ENCODE peak calls at places on chromosomes 12 and 14, in five cellular contexts. Z is GM12878, P is MM.1S, A is stomach, K is fibroblast of lung. U is an unnamed sample.

GRCh38 chr14:63200767-63201166 is 3.5 kb upstream of the RHOJ start:
- DNase-seq in Z (no peak), P (no peak), A (no peak), K (no peak), U (no peak)

GRCh38 chr14:71799831-71800230 is 132.4 kb upstream of the RGS6 start:
- DNase-seq in Z (no peak), P (no peak), A (no peak), K (no peak), U (no peak)

GRCh38 chr12:46187023-46187422 is 81.8 kb downstream of the SLC38A1 start:
- DNase-seq in Z (no peak), P (no peak), A (no peak), K (peak; percentile 92), U (no peak)

GRCh38 chr14:58904771-58905170 is 267.0 kb downstream of the DACT1 start:
- DNase-seq in Z (no peak), P (no peak), A (no peak), K (peak; percentile 63), U (no peak)

GRCh38 chr14:76537912-76538647 is 162.1 kb downstream of the ESRRB start:
- DNase-seq in Z (no peak), P (no peak), A (no peak), K (no peak), U (no peak)

GRCh38 chr12:67632005-67632404 is 16.5 kb upstream of the DYRK2 start:
- DNase-seq in Z (no peak), P (no peak), A (no peak), K (no peak), U (no peak)

GRCh38 chr12:11152725-11153124 is 18.3 kb upstream of the SMIM10L1 start:
- DNase-seq in Z (no peak), P (no peak), A (no peak), K (no peak), U (no peak)

GRCh38 chr14:74511966-74512365 is 18.4 kb downstream of the ISCA2 start:
- DNase-seq in Z (no peak), P (no peak), A (no peak), K (no peak), U (no peak)

GRCh38 chr14:92121207-92121669 is 268 bp downstream of the NDUFB1 start:
- DNase-seq in Z (no peak), P (peak; percentile 28), A (peak; percentile 39), K (peak; percentile 57), U (no peak)

GRCh38 chr14:50336428-50336827 is 24.3 kb downstream of the DMAC2L start:
- DNase-seq in Z (no peak), P (peak; percentile 7), A (no peak), K (no peak), U (no peak)

GRCh38 chr14:50334211-50334610 is 22.1 kb downstream of the DMAC2L start:
- DNase-seq in Z (no peak), P (no peak), A (no peak), K (no peak), U (no peak)

GRCh38 chr14:50335389-50335788 is 23.3 kb downstream of the DMAC2L start:
- DNase-seq in Z (no peak), P (no peak), A (no peak), K (peak; percentile 69), U (no peak)

GRCh38 chr14:50338547-50338946 is 26.4 kb downstream of the DMAC2L start:
- DNase-seq in Z (no peak), P (no peak), A (no peak), K (no peak), U (no peak)

DNA sequence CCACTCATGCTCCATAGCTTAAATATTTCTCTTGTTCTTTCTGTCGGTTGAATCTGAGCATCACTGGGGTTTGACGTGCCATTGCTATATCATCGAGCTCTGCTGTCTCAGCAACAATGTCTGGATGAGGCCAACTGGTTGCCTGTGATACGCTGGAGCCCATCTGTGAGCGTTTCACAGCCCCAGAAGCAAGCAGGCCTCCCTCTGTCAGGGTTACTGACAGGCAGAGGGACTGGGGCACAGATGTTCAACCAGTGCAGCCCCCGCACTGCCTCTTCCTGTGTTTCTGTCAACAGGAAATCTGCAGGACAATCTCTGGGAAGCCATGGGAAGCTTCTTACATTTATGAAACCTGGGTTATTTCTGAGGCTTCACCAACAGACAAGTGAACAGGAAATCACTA is 23.9 kb downstream of the DMAC2L start:
- DNase-seq in Z (no peak), P (peak; percentile 6), A (no peak), K (peak; percentile 34), U (no peak)
- H3K4me3 ChIP-seq in Z (no peak overlapping the region), P (no peak overlapping the region), A (no peak overlapping the region), K (peak overlapping the region; percentile 12), U (no peak overlapping the region)

GRCh38 chr12:109485201-109485600 is 7.8 kb downstream of the UBE3B start:
- DNase-seq in Z (no peak), P (no peak), A (no peak), K (no peak), U (no peak)

GRCh38 chr12:109488051-109488665 is 10.7 kb downstream of the UBE3B start:
- DNase-seq in Z (no peak), P (no peak), A (no peak), K (no peak), U (no peak)

GRCh38 chr12:109489016-109489954 is 11.9 kb downstream of the UBE3B start:
- DNase-seq in Z (no peak), P (no peak), A (no peak), K (no peak), U (no peak)

GRCh38 chr12:109489955-109490565 is 12.6 kb downstream of the UBE3B start:
- DNase-seq in Z (no peak), P (no peak), A (no peak), K (no peak), U (no peak)

GRCh38 chr12:109487181-109488050 is 10.0 kb downstream of the UBE3B start:
- DNase-seq in Z (no peak), P (no peak), A (no peak), K (no peak), U (no peak)
- H3K36me3 ChIP-seq in Z (peaks cover 4% of the 10 kb centered on the region), P (no peaks in the 10 kb centered on the region), A (peaks cover 95% of the 10 kb centered on the region), K (peaks cover 26% of the 10 kb centered on the region), U (peaks cover 91% of the 10 kb centered on the region)

GRCh38 chr12:81209001-81209400 is 131.1 kb downstream of the ACSS3 start:
- DNase-seq in Z (no peak), P (no peak), A (no peak), K (peak; percentile 39), U (no peak)
- H3K27ac ChIP-seq in Z (no peak overlapping the region), P (no peak overlapping the region), A (no peak overlapping the region), K (no peak overlapping the region), U (no peak overlapping the region)

DNA sequence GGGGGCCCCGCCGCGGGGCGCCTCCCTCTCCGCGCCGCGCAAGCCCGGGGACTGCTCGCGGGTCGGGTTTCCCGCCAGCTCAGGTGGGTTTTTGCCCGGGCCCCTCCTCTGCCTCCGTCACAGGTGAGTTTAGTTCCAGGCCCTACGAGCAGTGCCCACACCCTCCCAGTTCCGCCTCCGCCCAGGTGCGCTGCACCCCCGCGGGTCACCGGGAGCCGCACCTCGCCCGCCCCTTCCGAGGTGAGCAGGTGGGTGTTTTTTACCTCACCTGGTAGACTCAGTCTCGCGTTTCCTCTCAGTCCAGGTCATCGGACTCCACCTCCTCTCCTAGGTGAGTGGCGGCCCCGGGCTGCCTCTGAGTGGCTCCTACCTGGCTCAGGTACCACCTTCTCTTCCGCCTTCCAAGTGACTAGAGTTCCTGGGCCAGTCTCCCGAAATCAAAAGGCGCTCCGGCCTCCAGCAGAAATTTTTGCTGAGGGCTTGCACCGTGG is at the start of gene TMEM30B:
- DNase-seq in Z (no peak), P (no peak), A (peak; percentile 94), K (no peak), U (no peak)
- H3K4me3 ChIP-seq in Z (peak within 1 kb of the TSS; percentile 50), P (no peak within 1 kb of the TSS), A (peak within 1 kb of the TSS; percentile 68), K (peak within 1 kb of the TSS; percentile 47), U (peak within 1 kb of the TSS; percentile 45)

DNA sequence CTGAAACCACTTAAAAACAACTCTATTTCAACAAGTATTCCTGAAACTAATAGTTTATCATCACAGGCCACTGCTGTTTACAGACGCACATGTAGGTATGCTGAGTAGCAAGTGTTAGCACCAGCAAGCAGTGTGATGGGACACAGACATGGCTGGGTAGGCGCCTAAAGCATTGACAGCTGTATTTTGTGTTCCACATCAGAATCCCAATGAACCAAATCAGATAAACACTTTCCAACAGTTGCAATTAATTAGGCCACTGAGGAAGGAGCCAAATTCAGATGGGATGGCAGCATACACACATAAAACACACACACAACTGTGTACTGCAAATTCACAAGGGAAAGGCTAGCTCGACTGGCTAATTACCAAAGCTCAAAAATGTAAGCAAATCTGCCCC is 33.2 kb downstream of the AMN start:
- DNase-seq in Z (no peak), P (no peak), A (no peak), K (no peak), U (no peak)
- H3K36me3 ChIP-seq in Z (peaks cover 10% of the 10 kb centered on the region), P (no peaks in the 10 kb centered on the region), A (peaks cover 100% of the 10 kb centered on the region), K (peaks cover 35% of the 10 kb centered on the region), U (no peaks in the 10 kb centered on the region)

GRCh38 chr12:49824416-49824815 is 3.8 kb downstream of the NCKAP5L start:
- DNase-seq in Z (no peak), P (no peak), A (no peak), K (no peak), U (no peak)

GRCh38 chr12:49825971-49826421 is 2.2 kb downstream of the NCKAP5L start:
- DNase-seq in Z (no peak), P (no peak), A (no peak), K (no peak), U (no peak)

GRCh38 chr12:49825360-49825970 is 2.7 kb downstream of the NCKAP5L start:
- DNase-seq in Z (no peak), P (no peak), A (no peak), K (peak; percentile 65), U (no peak)

GRCh38 chr12:49823951-49824350 is 4.3 kb downstream of the NCKAP5L start:
- DNase-seq in Z (no peak), P (no peak), A (no peak), K (no peak), U (no peak)

GRCh38 chr12:49824886-49825285 is 3.3 kb downstream of the NCKAP5L start:
- DNase-seq in Z (no peak), P (no peak), A (no peak), K (peak; percentile 83), U (no peak)
- H3K27ac ChIP-seq in Z (no peak overlapping the region), P (no peak overlapping the region), A (peak overlapping the region; percentile 93), K (peak overlapping the region; percentile 79), U (no peak overlapping the region)

DNA sequence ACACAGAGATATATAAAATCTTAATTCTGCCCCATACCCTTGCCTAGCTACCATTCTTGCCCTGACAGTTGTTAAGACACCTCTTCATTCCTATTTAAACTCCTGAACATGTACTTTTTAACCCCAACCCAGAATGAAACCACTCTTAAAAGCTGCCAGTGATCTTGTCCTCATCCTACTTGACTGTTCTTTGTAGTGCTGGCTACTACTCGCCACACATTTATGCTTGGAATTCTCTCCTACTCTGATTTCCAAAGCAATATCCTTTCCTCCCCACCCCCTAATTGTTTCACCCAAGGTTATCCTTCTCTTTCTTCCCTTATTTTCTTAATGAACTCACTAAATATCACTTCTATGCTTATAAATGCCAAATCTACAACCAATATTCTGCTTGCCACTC is 4.1 kb downstream of the NFYB start:
- DNase-seq in Z (no peak), P (no peak), A (no peak), K (peak; percentile 26), U (no peak)
- H3K4me3 ChIP-seq in Z (no peak overlapping the region), P (no peak overlapping the region), A (no peak overlapping the region), K (no peak overlapping the region), U (no peak overlapping the region)

GRCh38 chr14:80906336-80906735 is 35.2 kb downstream of the CEP128 start:
- DNase-seq in Z (no peak), P (no peak), A (no peak), K (no peak), U (no peak)
- H3K36me3 ChIP-seq in Z (no peaks in the 10 kb centered on the region), P (no peaks in the 10 kb centered on the region), A (peaks cover 12% of the 10 kb centered on the region), K (no peaks in the 10 kb centered on the region), U (peaks cover 2% of the 10 kb centered on the region)